ENCODE peak calls at places on chromosomes 12 and 14, in ten cellular contexts. K, Y, V, Z, S, B, M, L, P and F are unnamed samples.

GRCh38 chr12:85627584-85627983 is 208.6 kb downstream of the RASSF9 start:
- DNase-seq in K (no peak), Y (peak), V (no peak), Z (no peak), S (no peak), B (no peak), M (no peak), L (no peak), P (peak), F (no peak)

GRCh38 chr12:72300728-72301127 is 28.6 kb downstream of the TRHDE start:
- DNase-seq in K (no peak), Y (no peak), V (no peak), Z (no peak), S (no peak), B (no peak), M (no peak), L (no peak), P (no peak), F (no peak)

GRCh38 chr14:102663031-102663430 is 70.6 kb downstream of the RCOR1 start:
- DNase-seq in K (no peak), Y (no peak), V (no peak), Z (no peak), S (no peak), B (no peak), M (peak), L (no peak), P (no peak), F (no peak)

GRCh38 chr12:29547844-29548243 is 50.4 kb upstream of the OVCH1 start:
- DNase-seq in K (no peak), Y (no peak), V (no peak), Z (no peak), S (no peak), B (no peak), M (no peak), L (no peak), P (no peak), F (no peak)

GRCh38 chr12:14561677-14562076 is 6.0 kb downstream of the PLBD1 start:
- DNase-seq in K (no peak), Y (no peak), V (no peak), Z (no peak), S (no peak), B (no peak), M (no peak), L (no peak), P (no peak), F (no peak)

GRCh38 chr12:74537126-74537706 is 419 bp upstream of the ATXN7L3B start:
- DNase-seq in K (no peak), Y (peak), V (peak), Z (peak), S (no peak), B (no peak), M (no peak), L (no peak), P (peak), F (peak)

GRCh38 chr14:73850940-73851339 is 691 bp upstream of the PTGR2 start:
- DNase-seq in K (no peak), Y (peak), V (no peak), Z (no peak), S (no peak), B (no peak), M (no peak), L (no peak), P (peak), F (no peak)

GRCh38 chr12:76588881-76589565 is 29.5 kb upstream of the OSBPL8 start:
- DNase-seq in K (no peak), Y (peak), V (no peak), Z (no peak), S (no peak), B (no peak), M (no peak), L (no peak), P (peak), F (no peak)

GRCh38 chr14:103124501-103125001 is 1.3 kb downstream of the TNFAIP2 start:
- DNase-seq in K (no peak), Y (no peak), V (no peak), Z (no peak), S (no peak), B (peak), M (no peak), L (peak), P (no peak), F (no peak)

GRCh38 chr12:21656931-21657335 is 709 bp downstream of the LDHB start:
- DNase-seq in K (peak), Y (peak), V (peak), Z (no peak), S (peak), B (peak), M (peak), L (peak), P (peak), F (peak)

GRCh38 chr12:29317556-29318363 is 63.2 kb downstream of the ERGIC2 start:
- DNase-seq in K (peak), Y (peak), V (peak), Z (peak), S (peak), B (no peak), M (peak), L (no peak), P (peak), F (peak)

GRCh38 chr12:52992699-52993557 is 13.3 kb upstream of the EIF4B start:
- DNase-seq in K (no peak), Y (no peak), V (no peak), Z (no peak), S (no peak), B (no peak), M (no peak), L (no peak), P (peak), F (no peak)

GRCh38 chr14:90629471-90629870 is 186.8 kb downstream of the TTC7B start:
- DNase-seq in K (no peak), Y (no peak), V (no peak), Z (no peak), S (no peak), B (no peak), M (no peak), L (no peak), P (peak), F (no peak)

GRCh38 chr14:94113908-94114588 is 3.5 kb downstream of the IFI27 start:
- DNase-seq in K (no peak), Y (no peak), V (no peak), Z (no peak), S (no peak), B (no peak), M (no peak), L (no peak), P (no peak), F (no peak)

GRCh38 chr14:50086316-50086700 is 30.1 kb downstream of the VCPKMT start:
- DNase-seq in K (no peak), Y (no peak), V (no peak), Z (no peak), S (no peak), B (no peak), M (no peak), L (no peak), P (no peak), F (no peak)

GRCh38 chr14:58341152-58341748 is 42.9 kb downstream of the ARID4A start:
- DNase-seq in K (no peak), Y (no peak), V (no peak), Z (no peak), S (no peak), B (no peak), M (no peak), L (no peak), P (no peak), F (no peak)

GRCh38 chr12:48980953-48981756 is 3.0 kb downstream of the WNT1 start:
- DNase-seq in K (peak), Y (peak), V (no peak), Z (peak), S (peak), B (no peak), M (peak), L (no peak), P (no peak), F (peak)
- H3K4me3 ChIP-seq in K (peak), Y (no peak), V (no peak), Z (peak), S (peak), B (peak), M (peak), L (no peak), P (no peak), F (peak)

GRCh38 chr12:54059668-54060067 is 6.0 kb downstream of the HOXC4 start:
- DNase-seq in K (no peak), Y (no peak), V (no peak), Z (peak), S (no peak), B (no peak), M (no peak), L (no peak), P (no peak), F (no peak)
- H3K4me3 ChIP-seq in K (no peak), Y (no peak), V (no peak), Z (no peak), S (no peak), B (no peak), M (no peak), L (no peak), P (no peak), F (no peak)

GRCh38 chr14:106652494-106652893 is 1126.1 kb downstream of the TMEM121 start:
- DNase-seq in K (no peak), Y (no peak), V (peak), Z (no peak), S (no peak), B (no peak), M (no peak), L (no peak), P (peak), F (no peak)
- H3K4me3 ChIP-seq in K (no peak), Y (no peak), V (no peak), Z (no peak), S (no peak), B (no peak), M (no peak), L (no peak), P (no peak), F (no peak)

DNA sequence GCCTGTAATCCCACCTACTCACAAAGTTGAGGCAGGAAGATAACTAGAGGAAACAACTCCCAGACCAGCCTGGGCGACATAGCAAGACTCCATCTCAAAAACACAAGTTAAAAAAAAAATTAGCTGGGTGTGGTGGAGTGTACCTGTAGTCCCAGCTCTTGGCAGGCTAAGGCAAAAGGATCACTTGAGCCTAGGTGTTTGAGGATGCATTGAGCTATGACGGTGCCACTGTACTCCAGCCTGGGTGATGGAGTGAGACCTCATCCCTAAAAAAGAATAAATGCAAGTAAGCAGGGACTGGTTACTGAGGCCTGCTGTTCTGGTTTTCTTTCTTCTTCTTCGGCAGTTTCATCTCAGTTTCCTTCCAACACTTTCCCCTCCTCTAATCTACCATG is 7.4 kb downstream of the PTPN21 start:
- DNase-seq in K (no peak), Y (no peak), V (no peak), Z (no peak), S (no peak), B (no peak), M (no peak), L (no peak), P (no peak), F (no peak)
- H3K4me3 ChIP-seq in K (no peak), Y (no peak), V (no peak), Z (no peak), S (no peak), B (no peak), M (no peak), L (no peak), P (no peak), F (no peak)

DNA sequence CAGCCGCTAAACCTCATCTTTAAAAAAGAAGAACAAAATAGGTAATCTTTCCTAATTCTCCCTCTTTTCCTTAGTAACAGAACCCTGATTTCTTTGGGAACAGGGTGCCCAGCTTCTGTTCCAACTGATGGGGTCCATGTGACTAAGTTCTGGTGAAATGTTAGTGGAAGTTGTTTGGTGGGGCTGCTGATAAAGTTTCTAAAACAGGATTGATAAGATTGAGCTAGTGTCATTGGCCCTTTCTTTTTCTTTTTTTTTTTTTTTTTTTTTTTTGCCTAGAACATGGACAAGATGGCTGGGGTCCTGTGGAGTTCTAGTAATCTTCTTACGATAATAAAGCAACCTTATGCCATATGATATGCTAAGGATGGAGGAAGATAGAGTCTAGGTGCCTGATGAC is 16.2 kb upstream of the TUBA1B start:
- DNase-seq in K (no peak), Y (no peak), V (no peak), Z (no peak), S (no peak), B (no peak), M (no peak), L (no peak), P (no peak), F (no peak)
- H3K4me3 ChIP-seq in K (no peak), Y (no peak), V (no peak), Z (no peak), S (no peak), B (no peak), M (no peak), L (no peak), P (no peak), F (no peak)

DNA sequence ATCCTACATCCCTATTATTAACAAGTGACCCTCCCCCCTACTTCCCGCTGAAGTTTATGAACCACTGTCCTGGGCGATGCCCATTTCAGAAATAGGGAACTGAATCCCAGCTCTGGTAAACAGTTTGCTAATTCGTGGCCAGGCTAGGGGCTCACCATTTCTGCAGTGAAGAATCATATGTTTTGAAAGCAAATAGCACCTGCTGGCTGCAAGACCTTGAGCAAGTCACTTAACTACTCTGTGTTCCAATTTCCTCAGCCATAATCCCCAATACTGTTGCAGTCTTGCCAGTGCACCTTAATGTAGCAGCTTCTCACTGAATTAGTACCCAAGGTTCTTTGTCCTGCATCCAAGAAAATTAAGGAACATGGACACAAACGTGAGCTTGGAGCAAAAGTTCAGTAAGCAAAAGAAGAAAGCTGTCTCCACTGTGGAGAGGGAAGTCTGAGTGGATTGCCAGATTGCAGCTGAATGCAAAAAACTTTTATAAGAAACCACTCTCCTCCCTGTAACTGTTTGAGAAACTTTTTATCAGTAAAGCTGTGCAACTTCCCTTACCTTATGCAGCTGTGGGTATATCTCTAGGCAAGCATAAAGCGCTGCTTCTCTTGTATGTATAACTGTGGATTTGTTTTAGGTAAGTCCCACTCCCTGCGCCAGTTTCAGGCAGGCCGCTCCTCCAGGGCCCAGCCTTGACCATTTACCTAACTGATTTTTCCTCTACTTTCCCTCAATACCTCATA is 824 bp downstream of the OAS1 start:
- DNase-seq in K (no peak), Y (no peak), V (peak), Z (no peak), S (no peak), B (no peak), M (no peak), L (no peak), P (no peak), F (peak)
- H3K4me3 ChIP-seq in K (peak), Y (peak), V (peak), Z (no peak), S (peak), B (peak), M (peak), L (peak), P (no peak), F (no peak)